ENCODE peak calls at places on chromosomes 4 and X, in six cellular contexts. R is tibial artery, G is heart right ventricle, S is fibroblast of lung, E is ascending aorta, H is breast epithelium. N is an unnamed sample.

GRCh38 chr4:75995727-75996126 is 5.0 kb upstream of the SDAD1 start:
- DNase-seq in H (no peak), E (no peak), S (peak; percentile 39), G (no peak), R (no peak), N (no peak)

GRCh38 chr4:36196145-36196925 is 48.0 kb downstream of the ARAP2 start:
- DNase-seq in H (no peak), E (no peak), R (no peak), S (no peak), G (no peak), N (no peak)

GRCh38 chrX:10633722-10634121 is 13.3 kb upstream of the MID1 start:
- DNase-seq in R (peak; percentile 69), S (peak; percentile 94), G (peak; percentile 22), H (no peak), E (peak; percentile 77), N (peak; percentile 21)

GRCh38 chrX:135327299-135327698 is 18.0 kb downstream of the ETDC start:
- DNase-seq in H (no peak), E (no peak), R (no peak), S (peak; percentile 88), G (no peak), N (no peak)

GRCh38 chr4:56958111-56958517 is 19.3 kb downstream of the NOA1 start:
- DNase-seq in H (peak; percentile 74), R (peak; percentile 91), E (peak; percentile 97), G (peak; percentile 86), S (peak; percentile 97), N (peak; percentile 79)

GRCh38 chrX:119887721-119888425 is 7.8 kb upstream of the AKAP14 start:
- DNase-seq in G (peak; percentile 38), R (peak; percentile 21), H (peak; percentile 52), S (peak; percentile 51), E (no peak), N (no peak)

GRCh38 chrX:12967711-12968465 is 7.0 kb upstream of the TMSB4X start:
- DNase-seq in G (no peak), R (no peak), H (no peak), E (peak; percentile 60), S (no peak), N (no peak)

GRCh38 chr4:46931981-46932380 is 22.9 kb upstream of the COX7B2 start:
- DNase-seq in S (peak; percentile 45), R (no peak), H (no peak), E (no peak), G (peak; percentile 32), N (no peak)

GRCh38 chrX:76279007-76279406 is 106.1 kb downstream of the PBDC1 start:
- DNase-seq in G (peak; percentile 8), E (no peak), S (peak; percentile 21), R (peak; percentile 24), H (no peak), N (no peak)

GRCh38 chr4:72553540-72553939 is 15.5 kb downstream of the ADAMTS3 start:
- DNase-seq in E (no peak), G (no peak), S (no peak), R (no peak), H (no peak), N (no peak)

GRCh38 chr4:2837904-2838496 is 5.6 kb upstream of the ADD1 start:
- DNase-seq in S (peak; percentile 37), E (peak; percentile 81), R (peak; percentile 67), H (no peak), G (peak; percentile 45), N (no peak)

GRCh38 chr4:173522160-173522873 is 7.7 kb downstream of the HAND2 start:
- DNase-seq in E (peak; percentile 94), R (peak; percentile 85), G (peak; percentile 86), S (peak; percentile 81), H (no peak), N (no peak)

GRCh38 chr4:12674184-12674583 is 810.0 kb downstream of the RAB28 start:
- DNase-seq in S (no peak), G (no peak), R (no peak), E (no peak), H (no peak), N (no peak)
- H3K27me3 ChIP-seq in S (no peaks in the 10 kb centered on the region), G (no peaks in the 10 kb centered on the region), R (no peaks in the 10 kb centered on the region), E (no peaks in the 10 kb centered on the region), H (no peaks in the 10 kb centered on the region), N (no peaks in the 10 kb centered on the region)

GRCh38 chr4:69056921-69057562 is 39.2 kb upstream of the UGT2B7 start:
- DNase-seq in H (no peak), G (no peak), E (no peak), R (no peak), S (peak; percentile 37), N (no peak)
- H3K27ac ChIP-seq in H (no peak overlapping the region), G (no peak overlapping the region), E (no peak overlapping the region), R (no peak overlapping the region), S (no peak overlapping the region), N (no peak overlapping the region)

DNA sequence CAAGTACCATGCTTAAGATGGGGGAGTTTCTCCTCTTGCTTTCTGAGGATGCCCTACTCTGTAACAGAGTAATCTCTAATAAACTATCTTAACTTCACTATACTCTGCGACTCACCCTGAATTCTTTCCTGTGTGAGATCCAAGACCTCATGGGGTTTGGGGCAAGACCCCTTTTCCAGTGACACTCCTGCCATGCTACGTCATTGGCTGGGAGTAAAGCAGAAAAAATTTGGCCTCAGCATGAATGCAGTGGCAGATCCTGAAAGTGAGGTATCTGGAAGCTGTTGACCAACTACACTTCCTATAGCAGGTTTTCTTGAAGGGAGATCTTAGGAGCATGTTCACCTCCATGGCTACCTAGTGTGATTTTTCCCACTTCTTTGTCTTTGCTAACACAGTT is 109.1 kb upstream of the MED14 start:
- DNase-seq in R (no peak), H (no peak), E (no peak), S (peak; percentile 56), G (no peak), N (no peak)
- H3K9me3 ChIP-seq in R (no peaks in the 10 kb centered on the region), H (peaks cover 30% of the 10 kb centered on the region), E (peaks cover 32% of the 10 kb centered on the region), S (no peaks in the 10 kb centered on the region), G (peaks cover 38% of the 10 kb centered on the region), N (no peaks in the 10 kb centered on the region)

GRCh38 chr4:122099896-122100295 is 52.2 kb upstream of the BLTP1 start:
- DNase-seq in E (no peak), R (no peak), G (no peak), H (no peak), S (peak; percentile 78), N (no peak)

GRCh38 chr4:122104184-122104583 is 47.9 kb upstream of the BLTP1 start:
- DNase-seq in H (no peak), E (no peak), R (no peak), S (peak; percentile 4), G (no peak), N (no peak)

DNA sequence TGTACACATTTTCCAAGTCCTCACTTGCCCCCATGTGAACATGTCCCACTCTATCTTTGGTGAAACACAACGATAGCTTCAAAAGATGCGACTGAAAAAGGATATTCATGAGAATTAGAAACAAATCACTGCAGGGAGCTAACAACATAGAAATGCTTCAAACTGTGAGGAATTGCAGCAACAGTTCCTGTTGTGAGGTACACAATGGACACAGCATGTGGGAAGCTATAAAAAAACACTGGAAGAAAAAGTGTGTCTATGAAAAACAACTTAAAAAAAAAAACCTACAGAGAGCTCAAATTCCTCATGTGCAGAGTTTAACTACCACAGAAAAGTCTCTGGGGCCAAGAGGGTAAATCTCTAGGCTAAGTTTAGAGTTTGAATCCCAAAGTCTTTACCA is 51.6 kb upstream of the BLTP1 start:
- DNase-seq in H (no peak), G (no peak), E (no peak), S (no peak), R (no peak), N (no peak)
- H3K27me3 ChIP-seq in H (no peaks in the 10 kb centered on the region), G (no peaks in the 10 kb centered on the region), E (no peaks in the 10 kb centered on the region), S (no peaks in the 10 kb centered on the region), R (no peaks in the 10 kb centered on the region), N (no peaks in the 10 kb centered on the region)